ENCODE peak calls at places on chromosomes 4 and X, in ten cellular contexts. L is A549; Y is pancreas; J is CD8-positive, alpha-beta memory T cell; I is cardiac muscle cell; O is sigmoid colon; Q is psoas muscle; F is fibroblast of lung; K is stomach; C is mesenchymal stem cell. N is an unnamed sample. For H3K4me1, the result is how much of the 10 kb centered on the place peaks cover.

GRCh38 chr4:80475236-80475635 is 139.7 kb downstream of the CFAP299 start:
- DNase-seq in L (no peak), Y (no peak), J (no peak), I (no peak), O (no peak), Q (no peak), F (no peak), K (no peak), C (no peak), N (no peak)

GRCh38 chr4:76896731-76897521 is 1.0 kb downstream of the SOWAHB start:
- DNase-seq in L (peak), Y (peak), J (peak), I (peak), O (no peak), Q (peak), F (peak), K (peak), C (peak), N (peak)

GRCh38 chrX:154123241-154124219 is 20.5 kb upstream of the OPN1LW start:
- DNase-seq in L (peak), Y (no peak), J (peak), I (no peak), O (no peak), Q (no peak), F (no peak), K (peak), C (no peak), N (peak)

GRCh38 chrX:24426340-24426913 is 38.7 kb upstream of the PDK3 start:
- DNase-seq in L (peak), Y (no peak), J (no peak), I (no peak), O (no peak), Q (no peak), F (no peak), K (no peak), C (no peak), N (no peak)

GRCh38 chr4:7892212-7893019 is 47.2 kb downstream of the AFAP1 start:
- DNase-seq in L (peak), Y (no peak), J (no peak), I (no peak), O (no peak), Q (no peak), F (peak), K (no peak), C (peak), N (no peak)

GRCh38 chr4:60452259-60452658 is 747.9 kb upstream of the ADGRL3 start:
- DNase-seq in L (no peak), Y (no peak), J (no peak), I (no peak), O (no peak), Q (no peak), F (no peak), K (no peak), C (no peak), N (no peak)

GRCh38 chr4:112515278-112516075 is 503 bp downstream of the NEUROG2 start:
- DNase-seq in L (peak), Y (peak), J (peak), I (peak), O (no peak), Q (peak), F (peak), K (no peak), C (peak), N (no peak)

GRCh38 chrX:130715299-130715698 is 187.7 kb downstream of the ENOX2 start:
- DNase-seq in L (no peak), Y (no peak), J (no peak), I (no peak), O (no peak), Q (no peak), F (peak), K (no peak), C (no peak), N (no peak)

GRCh38 chr4:101232074-101232776 is 115.1 kb downstream of the PPP3CA start:
- DNase-seq in L (peak), Y (no peak), J (no peak), I (no peak), O (no peak), Q (peak), F (peak), K (no peak), C (peak), N (no peak)

GRCh38 chr4:74038161-74039064 is at the start of gene CXCL3:
- DNase-seq in L (peak), Y (peak), J (no peak), I (peak), O (peak), Q (peak), F (peak), K (peak), C (peak), N (peak)

GRCh38 chrX:68697036-68697435 is 49.6 kb downstream of the STARD8 start:
- DNase-seq in L (no peak), Y (no peak), J (no peak), I (no peak), O (no peak), Q (no peak), F (no peak), K (no peak), C (no peak), N (no peak)

GRCh38 chrX:68696267-68696666 is 48.8 kb downstream of the STARD8 start:
- DNase-seq in L (no peak), Y (no peak), J (no peak), I (no peak), O (no peak), Q (no peak), F (no peak), K (no peak), C (no peak), N (no peak)

GRCh38 chrX:68693481-68694410 is 46.3 kb downstream of the STARD8 start:
- DNase-seq in L (no peak), Y (peak), J (no peak), I (peak), O (peak), Q (peak), F (peak), K (peak), C (peak), N (peak)

GRCh38 chrX:68694429-68695205 is 47.2 kb downstream of the STARD8 start:
- DNase-seq in L (no peak), Y (no peak), J (no peak), I (no peak), O (no peak), Q (no peak), F (no peak), K (no peak), C (no peak), N (no peak)

DNA sequence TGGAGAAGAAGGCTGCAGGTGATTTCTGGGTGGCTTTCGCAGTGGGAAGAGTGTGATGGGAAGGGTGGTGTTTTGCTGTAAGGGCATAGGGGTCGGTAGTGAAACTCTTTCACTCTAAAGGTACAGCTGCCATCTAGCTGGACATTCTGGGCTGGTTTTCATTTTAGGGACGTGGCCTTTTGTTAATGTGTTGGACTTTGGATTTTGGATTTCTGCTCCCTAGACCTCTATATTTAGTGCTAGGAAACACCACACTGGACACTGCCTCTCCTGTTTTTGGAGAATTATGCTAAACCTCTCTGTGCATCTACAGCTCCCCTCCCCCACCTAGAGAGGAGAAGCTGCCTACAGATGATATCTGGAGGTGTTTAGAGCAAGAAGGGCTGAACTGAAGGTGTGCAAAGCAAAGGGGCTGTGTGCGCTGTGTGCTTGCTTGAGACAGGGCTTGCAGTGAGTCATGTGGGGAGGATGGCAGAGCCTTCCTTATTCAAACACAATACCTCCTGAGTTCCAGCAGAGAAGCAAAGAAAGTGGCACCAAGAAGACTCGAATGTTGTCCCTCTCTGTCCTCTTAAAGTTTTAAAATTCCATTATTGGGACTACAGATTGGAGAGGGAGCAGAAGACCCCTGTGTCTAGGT is 47.9 kb downstream of the STARD8 start:
- DNase-seq in L (no peak), Y (no peak), J (no peak), I (no peak), O (no peak), Q (no peak), F (no peak), K (no peak), C (no peak), N (no peak)
- H3K4me1 ChIP-seq in L (under half), Y (under half), J (under half), I (under half), O (under half), Q (under half), F (under half), K (under half), C (under half), N (under half)

GRCh38 chrX:71953391-71953790 is 42.7 kb downstream of the NHSL2 start:
- DNase-seq in L (no peak), Y (no peak), J (no peak), I (no peak), O (no peak), Q (no peak), F (no peak), K (no peak), C (no peak), N (no peak)
- H3K4me1 ChIP-seq in L (under half), Y (under half), J (under half), I (under half), O (under half), Q (under half), F (under half), K (under half), C (under half), N (under half)

GRCh38 chrX:110966046-110966445 is 129.9 kb upstream of the PAK3 start:
- DNase-seq in L (no peak), Y (no peak), J (no peak), I (no peak), O (no peak), Q (no peak), F (no peak), K (no peak), C (no peak), N (no peak)
- H3K4me1 ChIP-seq in L (under half), Y (under half), J (under half), I (under half), O (under half), Q (under half), F (under half), K (under half), C (under half), N (under half)

GRCh38 chr4:143357161-143357845 is 20.6 kb downstream of the GAB1 start:
- DNase-seq in L (no peak), Y (no peak), J (no peak), I (no peak), O (no peak), Q (no peak), F (no peak), K (no peak), C (no peak), N (no peak)
- H3K4me1 ChIP-seq in L (under half), Y (half or more), J (under half), I (under half), O (under half), Q (half or more), F (under half), K (half or more), C (under half), N (half or more)

N was measured in mucosa of descending colon.